ENCODE peak calls at places on chromosomes 1 and 21, in ten cellular contexts. F, O, W, D, L, U, P, N, I and T are unnamed samples.

GRCh38 chr1:20100632-20101355 is 18.5 kb downstream of the PLA2G2D start:
- DNase-seq in U (no peak), N (peak), F (peak), D (no peak), W (peak), I (no peak), P (no peak), L (no peak), O (no peak), T (peak)

GRCh38 chr1:25220666-25221065 is 11.6 kb downstream of the SYF2 start:
- DNase-seq in I (no peak), U (no peak), D (no peak), O (no peak), F (no peak), L (no peak), N (no peak), W (no peak), P (no peak), T (no peak)

GRCh38 chr1:22262583-22262982 is 119.7 kb upstream of the WNT4 start:
- DNase-seq in O (no peak), D (no peak), U (no peak), I (no peak), W (no peak), L (no peak), P (no peak), F (no peak), N (no peak), T (no peak)

GRCh38 chr1:181179279-181179979 is 90.9 kb downstream of the IER5 start:
- DNase-seq in W (no peak), N (no peak), U (no peak), D (no peak), I (no peak), L (no peak), P (no peak), F (no peak), O (no peak), T (no peak)

GRCh38 chr1:6488602-6489382 is 2.7 kb downstream of the PLEKHG5 start:
- DNase-seq in P (no peak), W (no peak), D (no peak), O (no peak), N (no peak), F (no peak), L (no peak), U (no peak), I (no peak), T (no peak)

GRCh38 chr1:52503706-52504105 is 49.2 kb downstream of the TUT4 start:
- DNase-seq in P (no peak), W (no peak), U (no peak), N (peak), I (no peak), O (no peak), F (peak), L (no peak), D (no peak), T (no peak)

GRCh38 chr1:19643113-19643512 is 998 bp upstream of the NBL1 start:
- DNase-seq in P (no peak), W (no peak), N (peak), I (no peak), D (no peak), F (no peak), O (no peak), U (no peak), L (no peak), T (no peak)

GRCh38 chr1:212173572-212173971 is 111.6 kb upstream of the PPP2R5A start:
- DNase-seq in U (no peak), D (no peak), I (no peak), N (no peak), P (no peak), F (no peak), O (no peak), L (no peak), W (no peak), T (no peak)

GRCh38 chr1:47175227-47175934 is 14.5 kb downstream of the PDZK1IP1 start:
- DNase-seq in D (no peak), F (peak), W (peak), L (peak), P (no peak), I (no peak), U (no peak), O (no peak), N (peak), T (peak)

GRCh38 chr1:20430355-20431290 is 55.4 kb downstream of the CAMK2N1 start:
- DNase-seq in F (peak), P (no peak), D (no peak), L (no peak), U (no peak), W (no peak), N (peak), I (no peak), O (no peak), T (no peak)

GRCh38 chr1:235882816-235883215 is 16.1 kb upstream of the LYST start:
- DNase-seq in U (no peak), N (peak), O (no peak), I (no peak), F (no peak), P (no peak), L (no peak), D (no peak), W (no peak), T (no peak)

DNA sequence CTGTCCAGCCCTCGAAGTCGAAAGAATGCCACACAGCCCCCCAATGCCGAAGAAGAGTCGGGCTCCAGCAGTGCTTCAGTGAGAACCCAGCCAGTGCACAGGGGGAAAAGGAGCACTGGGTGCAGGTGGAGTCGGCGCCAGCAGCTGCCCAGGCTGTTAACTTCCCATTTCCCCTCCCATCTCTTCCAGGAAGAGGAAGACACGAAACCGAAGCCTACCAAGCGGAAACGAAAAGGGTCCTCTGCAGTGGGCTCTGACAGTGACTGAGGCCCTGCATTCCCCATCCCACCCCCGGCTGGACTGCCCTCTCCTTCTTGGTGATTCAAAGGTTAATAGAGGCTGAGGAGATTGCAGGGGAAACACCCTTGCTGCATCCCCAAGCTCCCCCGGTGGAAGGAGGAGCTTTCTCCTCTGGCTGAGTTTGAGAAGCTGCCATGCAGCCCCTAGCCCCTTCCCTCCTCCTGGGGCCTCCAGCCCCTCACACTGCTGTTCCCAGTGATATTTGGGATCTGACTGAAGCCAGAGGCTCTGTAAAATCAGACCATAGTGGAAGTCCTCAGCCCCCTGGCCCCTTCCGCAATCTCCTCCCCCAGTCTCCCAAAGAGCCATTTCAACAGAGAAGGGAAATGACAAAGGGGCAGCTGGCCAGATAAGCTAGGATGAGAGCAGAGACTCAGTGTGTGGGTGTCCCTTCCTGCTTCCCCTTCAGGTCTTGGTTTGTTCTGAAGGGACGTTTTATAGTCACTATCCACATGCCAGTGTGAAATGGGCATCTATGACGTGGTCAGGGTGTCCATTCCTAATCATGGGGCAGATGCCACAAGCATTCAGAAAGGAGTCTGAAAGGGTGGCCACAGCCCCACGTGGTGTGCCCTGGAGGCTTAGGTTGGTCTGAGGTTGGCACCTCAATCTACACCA is 1.9 kb upstream of the SLC27A3 start:
- DNase-seq in U (no peak), F (no peak), O (no peak), N (no peak), L (no peak), D (no peak), P (no peak), W (no peak), I (no peak), T (no peak)
- H3K4me3 ChIP-seq in U (no peak), F (no peak), O (no peak), N (no peak), L (no peak), D (peak), P (no peak), W (no peak), I (no peak), T (no peak)

DNA sequence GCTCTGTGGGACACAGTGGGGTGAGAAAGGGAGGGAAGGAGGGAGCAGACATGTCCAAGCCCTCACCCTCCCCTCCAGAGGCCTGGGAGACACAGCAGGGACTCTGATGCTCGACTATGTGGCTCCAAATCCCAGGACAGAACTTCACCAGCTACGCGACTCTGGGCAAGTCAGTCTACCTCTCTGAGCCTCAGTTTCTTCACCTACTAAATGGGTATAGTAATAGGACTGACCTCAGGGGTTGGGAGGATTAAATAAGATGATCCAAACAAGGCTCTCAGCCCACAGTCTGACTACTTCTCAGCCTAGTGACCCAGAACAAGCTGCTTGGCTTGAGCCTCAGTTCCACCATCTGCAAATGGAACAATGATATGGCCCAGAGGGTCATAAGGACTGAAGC is 19.6 kb downstream of the SDC3 start:
- DNase-seq in I (no peak), N (no peak), D (no peak), W (no peak), L (no peak), U (no peak), F (no peak), O (no peak), P (no peak), T (no peak)
- H3K4me3 ChIP-seq in I (no peak), N (no peak), D (peak), W (no peak), L (no peak), U (no peak), F (no peak), O (no peak), P (no peak), T (no peak)

DNA sequence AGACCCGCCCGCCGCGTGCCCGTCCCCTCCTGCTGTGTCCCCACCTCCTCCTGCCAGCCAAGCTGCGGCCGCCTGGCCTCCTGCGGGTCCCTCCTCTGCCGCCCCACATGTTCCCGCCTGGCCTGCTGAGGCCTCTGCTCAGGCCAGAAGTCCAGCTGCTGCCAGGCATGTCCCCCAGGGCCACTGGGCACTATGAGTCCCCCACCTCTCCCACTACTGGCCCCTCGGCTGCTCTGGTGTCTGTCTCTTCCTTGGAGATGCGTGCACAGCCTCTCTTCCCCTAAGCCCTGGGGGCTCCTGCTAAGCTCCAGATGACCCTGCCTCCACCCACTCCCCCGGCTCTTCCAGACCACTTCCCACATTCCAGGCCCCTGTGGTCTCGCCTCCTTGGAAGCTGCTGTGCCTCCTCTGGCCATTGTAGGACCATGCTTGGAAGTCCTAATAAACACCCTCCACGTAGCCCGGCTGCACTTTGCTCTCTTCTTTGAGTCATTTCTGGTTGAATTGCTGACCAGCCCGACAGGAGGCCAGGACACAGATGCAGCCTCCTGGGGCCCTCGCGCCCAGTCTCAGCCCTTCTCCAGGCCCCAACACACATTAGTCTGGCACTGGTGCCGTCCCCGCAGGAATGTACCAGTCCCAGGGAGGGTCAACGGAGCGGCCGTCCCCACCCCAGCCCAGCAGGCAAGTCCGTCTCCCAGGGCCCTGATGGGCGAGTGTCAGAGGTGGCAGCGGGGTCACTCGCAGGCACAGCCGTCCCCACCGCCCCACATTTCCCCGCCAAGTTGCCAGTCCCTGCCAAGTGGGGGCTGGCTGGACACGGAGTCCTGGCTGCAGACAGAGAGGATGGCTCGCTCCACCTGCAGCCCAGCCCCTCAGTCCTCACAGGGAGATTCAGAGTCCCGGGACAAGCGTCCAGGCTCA is 1.1 kb downstream of the KRTAP10-12 start:
- DNase-seq in O (no peak), W (no peak), D (no peak), F (no peak), I (no peak), P (no peak), L (no peak), U (no peak), N (no peak), T (no peak)
- H3K4me3 ChIP-seq in O (no peak), W (no peak), D (no peak), F (no peak), I (no peak), P (no peak), L (no peak), U (no peak), N (no peak), T (no peak)

DNA sequence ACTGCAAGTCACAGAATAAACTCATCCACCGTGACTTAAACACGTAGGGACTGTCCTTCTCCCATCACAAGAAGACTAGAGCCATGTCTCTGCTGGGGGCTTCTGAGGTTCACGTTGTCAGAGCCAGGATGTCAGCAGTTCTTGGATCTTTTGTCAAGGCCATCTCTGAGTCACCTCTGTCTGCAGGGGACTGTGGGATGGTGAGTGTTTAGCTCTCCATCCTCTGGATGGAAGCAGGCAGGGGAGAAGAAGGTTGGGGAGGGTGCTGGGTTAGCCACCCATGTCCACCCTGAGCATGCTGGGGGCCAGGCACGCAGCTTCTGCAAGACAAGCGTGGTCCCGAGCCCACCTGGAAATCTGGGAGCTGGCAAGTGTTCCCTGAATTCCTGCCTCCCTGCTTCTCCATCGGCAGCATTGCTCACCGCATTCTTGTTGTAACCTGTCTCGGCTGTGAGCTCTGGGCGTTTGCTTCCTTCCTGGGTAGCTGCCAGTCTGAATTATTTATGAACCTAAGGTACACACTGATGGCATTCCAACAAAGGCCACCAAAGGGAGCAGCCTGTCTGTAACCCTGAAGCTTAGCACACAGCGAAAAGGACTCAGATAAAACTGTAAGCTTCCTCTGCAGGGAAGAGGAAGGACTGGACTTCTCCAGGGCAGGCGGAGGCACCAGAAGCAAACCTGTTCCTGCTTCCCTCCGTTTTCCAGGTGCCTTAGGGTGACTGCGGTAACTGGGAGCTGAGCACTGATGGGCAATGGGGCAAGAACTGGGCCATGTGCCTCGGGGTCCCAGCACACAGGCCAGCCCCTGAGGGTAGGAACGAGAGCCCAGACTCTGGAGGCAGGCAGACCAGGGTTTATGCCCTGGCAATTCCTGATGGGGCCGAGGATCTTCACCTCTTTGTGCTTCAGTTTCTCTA is 88.6 kb downstream of the RIPK4 start:
- DNase-seq in W (no peak), L (no peak), P (no peak), I (peak), N (no peak), D (no peak), U (no peak), O (no peak), F (peak), T (no peak)
- H3K4me3 ChIP-seq in W (no peak), L (no peak), P (no peak), I (peak), N (no peak), D (peak), U (no peak), O (no peak), F (no peak), T (no peak)

DNA sequence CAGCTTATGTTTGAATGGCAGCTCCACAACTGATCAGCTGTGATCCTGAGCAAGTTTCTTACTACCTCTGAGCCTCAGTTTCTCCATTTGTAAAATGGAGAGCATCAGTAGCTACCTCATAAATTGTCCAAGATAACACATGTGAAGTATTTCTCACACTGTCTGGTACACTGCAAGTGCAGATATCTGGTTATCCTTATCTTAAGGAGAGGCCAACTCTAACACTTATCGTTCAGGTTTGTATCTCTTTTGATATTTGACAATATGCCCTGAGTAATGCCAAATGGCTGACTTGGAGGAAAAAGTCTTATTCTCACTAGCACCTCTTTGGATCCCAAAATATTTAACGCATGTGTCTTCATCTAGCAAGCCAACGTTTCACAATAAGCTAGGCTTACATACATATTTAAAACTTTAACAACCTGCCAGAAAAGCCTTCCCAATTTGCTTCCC is 2.7 kb downstream of the CSRP1 start:
- DNase-seq in L (no peak), O (no peak), N (peak), I (no peak), D (no peak), F (peak), W (no peak), U (no peak), P (no peak), T (no peak)
- H3K4me3 ChIP-seq in L (peak), O (peak), N (no peak), I (no peak), D (peak), F (peak), W (peak), U (peak), P (peak), T (peak)